ENCODE peak calls at places on chromosomes 2 and 18, in ten cellular contexts. I, F, L, C, P, R, U, B, X and E are unnamed samples. For H3K27me3 and H3K36me3, the result is how much of the 10 kb centered on the place peaks cover.

GRCh38 chr18:70169747-70170146 is 35.7 kb downstream of the RTTN start:
- DNase-seq in B (no peak), R (no peak), I (no peak), P (no peak), F (no peak), U (no peak), C (no peak), L (no peak), X (no peak), E (no peak)

GRCh38 chr2:64017811-64018714 is 1.2 kb downstream of the VPS54 start:
- DNase-seq in C (peak), F (no peak), P (no peak), L (no peak), U (no peak), B (no peak), I (no peak), R (peak), X (peak), E (no peak)

GRCh38 chr2:160427629-160428424 is 65.8 kb downstream of the RBMS1 start:
- DNase-seq in C (peak), F (peak), U (no peak), I (no peak), X (no peak), B (no peak), R (no peak), L (no peak), P (peak), E (no peak)

GRCh38 chr18:36025025-36025424 is 42.3 kb downstream of the RPRD1A start:
- DNase-seq in P (no peak), F (no peak), X (no peak), C (no peak), B (no peak), R (no peak), I (no peak), L (no peak), U (no peak), E (no peak)

GRCh38 chr2:211361383-211361782 is 805.0 kb downstream of the CPS1 start:
- DNase-seq in C (no peak), I (no peak), B (no peak), X (no peak), F (no peak), P (no peak), L (no peak), U (no peak), R (no peak), E (no peak)

GRCh38 chr18:59717291-59717690 is 20.1 kb upstream of the CCBE1 start:
- DNase-seq in F (no peak), C (no peak), R (no peak), X (no peak), P (no peak), B (no peak), I (no peak), L (no peak), U (no peak), E (no peak)

GRCh38 chr2:159592446-159592845 is 23.9 kb downstream of the BAZ2B start:
- DNase-seq in B (no peak), U (no peak), I (no peak), R (no peak), P (no peak), L (no peak), C (no peak), F (no peak), X (no peak), E (peak)

GRCh38 chr2:230429513-230429912 is 13.5 kb downstream of the SP100 start:
- DNase-seq in R (no peak), I (no peak), C (no peak), X (no peak), F (no peak), B (no peak), U (no peak), L (no peak), P (no peak), E (no peak)

GRCh38 chr2:65120990-65121693 is 8.8 kb downstream of the RAB1A start:
- DNase-seq in I (no peak), C (no peak), R (no peak), P (no peak), X (no peak), U (no peak), B (no peak), F (no peak), L (no peak), E (no peak)

GRCh38 chr2:100286318-100286717 is 36.0 kb downstream of the LONRF2 start:
- DNase-seq in P (no peak), L (peak), I (no peak), X (no peak), B (no peak), F (no peak), R (no peak), U (no peak), C (peak), E (no peak)

GRCh38 chr2:215450188-215451011 is 14.5 kb upstream of the FN1 start:
- DNase-seq in B (no peak), R (no peak), F (no peak), P (no peak), L (no peak), X (no peak), I (no peak), C (no peak), U (no peak), E (no peak)

GRCh38 chr2:36611316-36611990 is 13.5 kb upstream of the FEZ2 start:
- DNase-seq in X (no peak), C (no peak), F (no peak), U (no peak), I (no peak), B (no peak), L (no peak), R (no peak), P (no peak), E (no peak)

GRCh38 chr2:201761101-201761500 is 19.6 kb downstream of the ALS2 start:
- DNase-seq in X (no peak), R (no peak), P (no peak), F (no peak), B (no peak), U (no peak), L (no peak), C (no peak), I (no peak), E (no peak)

GRCh38 chr2:152247337-152247695 is 71.8 kb upstream of the STAM2 start:
- DNase-seq in I (no peak), F (peak), X (no peak), P (no peak), C (no peak), B (no peak), U (no peak), L (no peak), R (no peak), E (no peak)

GRCh38 chr2:85768713-85769112 is 14.9 kb downstream of the ATOH8 start:
- DNase-seq in B (peak), R (peak), F (peak), X (peak), P (no peak), C (peak), L (peak), I (peak), U (no peak), E (peak)

GRCh38 chr2:39431592-39432316 is 5.3 kb downstream of the MAP4K3 start:
- DNase-seq in P (no peak), I (no peak), R (no peak), U (no peak), C (no peak), F (no peak), X (no peak), L (no peak), B (peak), E (no peak)

GRCh38 chr2:29920631-29921559 is 491 bp downstream of the ALK start:
- DNase-seq in U (peak), R (peak), L (no peak), C (peak), P (no peak), X (peak), F (no peak), B (no peak), I (peak), E (no peak)

GRCh38 chr2:232235716-232236115 is 142.8 kb upstream of the ALPP start:
- DNase-seq in R (peak), I (peak), U (no peak), C (no peak), L (no peak), X (no peak), F (peak), P (no peak), B (no peak), E (peak)

GRCh38 chr2:237591021-237591370 is 462 bp upstream of the RAB17 start:
- DNase-seq in I (peak), B (no peak), F (no peak), P (no peak), X (peak), L (no peak), R (no peak), U (no peak), C (no peak), E (peak)

GRCh38 chr2:6183231-6183630 is 491.0 kb downstream of the SOX11 start:
- DNase-seq in P (no peak), I (no peak), L (no peak), C (no peak), F (no peak), B (no peak), R (no peak), U (no peak), X (no peak), E (no peak)

GRCh38 chr2:212451786-212452200 is 86.8 kb downstream of the ERBB4 start:
- DNase-seq in I (no peak), F (peak), B (no peak), R (no peak), C (peak), P (no peak), U (no peak), L (no peak), X (peak), E (no peak)

GRCh38 chr2:42936632-42936996 is 144.2 kb upstream of the HAAO start:
- DNase-seq in R (no peak), F (no peak), L (no peak), P (no peak), I (no peak), X (no peak), C (no peak), B (no peak), U (no peak), E (no peak)

GRCh38 chr2:112459372-112459771 is 22.6 kb upstream of the TTL start:
- DNase-seq in C (no peak), X (no peak), B (no peak), I (no peak), P (no peak), R (no peak), U (no peak), L (no peak), F (no peak), E (no peak)

GRCh38 chr18:21998531-21998930 is 170.9 kb upstream of the GATA6 start:
- DNase-seq in I (no peak), L (no peak), U (no peak), C (no peak), P (no peak), F (no peak), B (no peak), R (no peak), X (peak), E (no peak)

GRCh38 chr2:154015233-154015632 is 143.5 kb downstream of the GALNT13 start:
- DNase-seq in B (no peak), U (no peak), F (no peak), X (no peak), C (no peak), I (no peak), L (no peak), R (no peak), P (no peak), E (no peak)

GRCh38 chr18:55097406-55098170 is 138.3 kb upstream of the CCDC68 start:
- DNase-seq in I (no peak), C (peak), P (no peak), X (peak), F (no peak), L (no peak), U (no peak), B (peak), R (no peak), E (no peak)

GRCh38 chr2:4715065-4715464 is 977.1 kb upstream of the SOX11 start:
- DNase-seq in P (no peak), C (peak), L (no peak), F (peak), U (no peak), R (peak), B (no peak), I (no peak), X (no peak), E (peak)

GRCh38 chr2:3727397-3728045 is 24.1 kb downstream of the DCDC2C start:
- DNase-seq in I (no peak), P (no peak), X (no peak), C (no peak), F (no peak), B (no peak), U (no peak), L (no peak), R (peak), E (peak)

GRCh38 chr2:64359892-64360657 is 93.9 kb upstream of the LGALSL start:
- DNase-seq in I (peak), X (peak), B (peak), F (peak), L (peak), C (no peak), U (peak), P (no peak), R (no peak), E (no peak)

GRCh38 chr2:152016175-152017120 is 82.4 kb downstream of the CACNB4 start:
- DNase-seq in B (no peak), I (no peak), X (no peak), C (no peak), P (no peak), L (no peak), F (no peak), R (no peak), U (no peak), E (no peak)

GRCh38 chr2:3491716-3492474 is 27.4 kb downstream of the ADI1 start:
- DNase-seq in C (no peak), U (no peak), X (no peak), L (no peak), B (peak), I (no peak), P (no peak), F (no peak), R (no peak), E (peak)

GRCh38 chr2:17190527-17190926 is 327.7 kb downstream of the RAD51AP2 start:
- DNase-seq in F (no peak), X (no peak), L (no peak), I (no peak), R (peak), U (no peak), C (peak), B (no peak), P (no peak), E (no peak)

GRCh38 chr2:214574077-214574775 is 163.4 kb downstream of the VWC2L start:
- DNase-seq in L (no peak), R (no peak), X (no peak), P (no peak), I (no peak), B (no peak), F (no peak), C (peak), U (no peak), E (no peak)

GRCh38 chr2:7026740-7027139 is 109.5 kb downstream of the RNF144A start:
- DNase-seq in B (peak), I (no peak), X (no peak), L (no peak), C (no peak), U (no peak), F (no peak), P (no peak), R (no peak), E (no peak)

GRCh38 chr2:83971547-83971946 is 487.5 kb downstream of the SUCLG1 start:
- DNase-seq in B (no peak), L (no peak), C (no peak), U (no peak), X (peak), P (no peak), R (no peak), F (no peak), I (no peak), E (no peak)

GRCh38 chr2:25169073-25169470 is 692 bp upstream of the POMC start:
- DNase-seq in F (no peak), R (no peak), C (no peak), L (no peak), P (no peak), I (no peak), U (no peak), X (no peak), B (no peak), E (no peak)

GRCh38 chr2:25168256-25169072 is at the start of gene POMC:
- DNase-seq in B (no peak), P (peak), C (peak), X (peak), I (peak), U (peak), L (no peak), F (no peak), R (peak), E (peak)

GRCh38 chr2:25174192-25174861 is 5.9 kb upstream of the POMC start:
- DNase-seq in X (no peak), C (no peak), U (no peak), P (no peak), B (no peak), L (no peak), F (no peak), I (no peak), R (no peak), E (no peak)

GRCh38 chr2:25173719-25174118 is 5.3 kb upstream of the POMC start:
- DNase-seq in I (no peak), C (no peak), P (no peak), R (no peak), L (no peak), X (no peak), B (no peak), U (no peak), F (no peak), E (no peak)

DNA sequence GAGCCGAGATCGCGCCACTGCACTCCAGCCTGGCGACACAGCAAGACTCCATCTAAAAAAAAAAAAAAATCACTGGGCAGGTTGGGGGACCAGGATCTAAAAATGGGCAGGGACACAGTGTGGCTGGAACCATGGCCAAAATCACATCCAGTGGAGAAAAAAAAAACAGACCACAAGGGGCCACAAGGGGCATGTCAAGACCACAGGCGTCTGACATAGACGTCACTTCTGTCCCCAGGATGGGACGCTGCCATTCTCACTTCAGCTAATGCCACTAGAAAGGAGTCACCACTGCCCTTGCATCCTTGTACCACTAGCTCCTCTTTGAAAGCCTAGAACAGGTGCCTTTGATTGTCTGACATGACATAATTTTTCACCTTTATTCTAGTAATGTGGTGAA is 2.5 kb upstream of the POMC start:
- DNase-seq in F (no peak), U (no peak), X (no peak), R (no peak), P (no peak), L (no peak), B (no peak), I (no peak), C (no peak), E (no peak)
- H3K27me3 ChIP-seq in F (under half), U (under half), X (half or more), R (half or more), P (under half), L (under half), B (under half), I (under half), C (half or more), E (under half)

DNA sequence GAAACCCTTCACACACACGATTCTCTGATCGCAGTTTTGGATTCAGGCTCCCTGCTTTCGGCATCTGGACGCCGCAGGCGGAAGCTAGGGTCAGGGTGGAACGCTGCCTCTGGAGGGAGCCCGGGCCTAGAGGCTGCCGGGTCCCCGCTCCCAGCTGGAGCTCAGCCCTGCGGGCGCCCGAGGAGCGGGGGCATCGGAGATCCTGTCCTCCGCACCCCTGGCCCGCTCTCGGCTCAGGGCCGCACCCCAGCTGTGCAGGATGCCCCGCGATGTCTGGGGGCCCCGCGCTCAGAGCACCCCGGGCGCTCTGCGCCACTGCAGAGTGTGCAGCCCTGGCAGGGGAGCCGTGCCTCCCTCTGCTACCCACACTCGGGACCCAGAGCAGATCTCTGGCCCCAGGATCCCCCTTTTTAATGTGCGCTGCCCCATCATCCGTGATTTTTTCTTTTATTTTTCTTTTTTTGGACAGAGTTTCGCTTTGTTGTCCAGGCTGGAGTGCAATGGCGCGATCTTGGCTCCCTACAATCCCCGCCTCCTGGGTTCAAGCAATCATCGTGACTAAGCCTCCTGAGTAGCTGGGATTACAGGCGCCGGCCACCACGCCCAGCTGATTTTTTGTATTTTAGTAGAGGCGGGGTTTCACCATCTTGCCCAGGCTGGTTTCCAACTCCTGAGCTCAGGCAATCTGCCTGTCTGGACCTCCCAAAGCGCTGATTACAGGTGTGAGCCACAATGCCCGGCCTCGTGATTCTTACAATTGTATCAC is 54.8 kb upstream of the TUBA3E start:
- DNase-seq in F (no peak), L (no peak), I (no peak), C (peak), U (no peak), B (no peak), P (no peak), X (no peak), R (no peak), E (peak)
- H3K4me3 ChIP-seq in F (peak), L (no peak), I (no peak), C (no peak), U (peak), B (peak), P (no peak), X (no peak), R (no peak), E (no peak)

DNA sequence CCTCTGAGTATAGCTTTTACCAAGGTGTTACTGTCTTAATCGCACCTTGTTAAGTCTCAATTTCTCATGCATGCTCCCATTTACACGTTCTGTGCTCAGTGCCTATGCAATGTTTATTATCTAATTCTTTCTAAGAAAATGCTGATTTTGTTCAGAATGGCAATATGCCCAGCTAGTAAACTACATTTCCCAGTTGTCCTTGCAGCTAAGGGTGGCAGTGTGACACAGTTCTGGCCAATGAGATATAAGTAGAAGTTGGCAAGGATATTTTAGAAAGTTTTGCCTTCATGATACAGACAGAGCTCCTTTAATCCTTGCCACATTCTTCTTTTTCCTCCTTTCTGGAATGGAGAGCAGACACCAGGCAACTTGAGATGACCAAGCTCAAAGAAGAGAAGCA is 45.3 kb downstream of the POLE4 start:
- DNase-seq in X (no peak), R (no peak), B (no peak), I (no peak), P (no peak), U (no peak), C (no peak), L (no peak), F (no peak), E (no peak)
- H3K36me3 ChIP-seq in X (under half), R (under half), B (under half), I (under half), P (under half), U (under half), C (under half), L (under half), F (under half), E (under half)

GRCh38 chr2:88452980-88453582 is 588 bp upstream of the FOXI3 start:
- DNase-seq in F (peak), X (no peak), U (no peak), L (no peak), B (no peak), I (no peak), R (peak), P (no peak), C (no peak), E (no peak)
- H3K27me3 ChIP-seq in F (under half), X (half or more), U (half or more), L (under half), B (under half), I (under half), R (half or more), P (under half), C (half or more), E (under half)

GRCh38 chr2:102140367-102140766 is 2.2 kb upstream of the IL1R1 start:
- DNase-seq in U (no peak), B (no peak), I (no peak), P (no peak), R (no peak), C (no peak), F (no peak), X (no peak), L (no peak), E (no peak)

GRCh38 chr2:102141915-102142828 is at the start of gene IL1R1:
- DNase-seq in R (peak), U (peak), P (no peak), I (peak), F (peak), C (no peak), B (peak), X (peak), L (peak), E (peak)

GRCh38 chr2:102139851-102140250 is 2.7 kb upstream of the IL1R1 start:
- DNase-seq in P (no peak), L (no peak), F (no peak), U (no peak), X (no peak), B (no peak), I (no peak), C (no peak), R (no peak), E (no peak)

GRCh38 chr2:102142829-102143449 is 393 bp downstream of the IL1R1 start:
- DNase-seq in C (no peak), X (no peak), F (no peak), U (no peak), B (peak), L (no peak), R (no peak), I (no peak), P (no peak), E (no peak)

GRCh38 chr2:102141011-102141914 is 1.3 kb upstream of the IL1R1 start:
- DNase-seq in P (no peak), R (no peak), L (no peak), U (no peak), I (no peak), B (peak), C (no peak), F (no peak), X (peak), E (peak)
- H3K4me3 ChIP-seq in P (no peak), R (no peak), L (peak), U (peak), I (no peak), B (peak), C (no peak), F (no peak), X (peak), E (no peak)

GRCh38 chr18:9854801-9855676 is 30.7 kb upstream of the TXNDC2 start:
- DNase-seq in B (peak), C (no peak), U (no peak), I (peak), F (no peak), R (no peak), L (no peak), P (no peak), X (peak), E (no peak)
- H3K36me3 ChIP-seq in B (under half), C (under half), U (under half), I (under half), F (under half), R (under half), L (under half), P (under half), X (under half), E (under half)